ENCODE peak calls at places on chromosomes 13 and 19, in seven cellular contexts. F is caudate nucleus, K is SK-MEL-5, N is GDM1, P is choroid plexus epithelial cell, J is HCT116, H is NCI-H774. U is an unnamed sample.

GRCh38 chr13:40422588-40423235 is 243.7 kb downstream of the FOXO1 start:
- DNase-seq in J (no peak), F (no peak), N (no peak), H (no peak), P (no peak), K (no peak), U (no peak)

GRCh38 chr19:45632468-45633196 is 6.6 kb downstream of the EML2 start:
- DNase-seq in K (peak), P (peak), J (peak), F (no peak), N (no peak), H (peak), U (no peak)

GRCh38 chr13:39581177-39581576 is 21.8 kb downstream of the LHFPL6 start:
- DNase-seq in H (no peak), N (no peak), F (no peak), J (no peak), P (no peak), K (no peak), U (no peak)

GRCh38 chr13:65789815-65790214 is 1440.3 kb downstream of the PCDH9 start:
- DNase-seq in J (no peak), F (no peak), H (no peak), P (peak), N (no peak), K (peak), U (no peak)

GRCh38 chr13:74825170-74825948 is 656.6 kb downstream of the TBC1D4 start:
- DNase-seq in N (no peak), H (no peak), K (no peak), P (peak), F (no peak), J (no peak), U (no peak)

GRCh38 chr13:67225252-67226159 is 4.6 kb downstream of the PCDH9 start:
- DNase-seq in P (no peak), F (no peak), K (no peak), J (no peak), H (no peak), N (no peak), U (no peak)

GRCh38 chr19:18156841-18157464 is 4.0 kb downstream of the PIK3R2 start:
- DNase-seq in K (peak), P (peak), H (peak), J (peak), F (peak), N (no peak), U (peak)

GRCh38 chr19:15640904-15641597 is 354 bp downstream of the CYP4F3 start:
- DNase-seq in N (no peak), K (no peak), P (no peak), J (no peak), F (no peak), H (no peak), U (no peak)

GRCh38 chr19:54461201-54462071 is 2.1 kb downstream of the LENG9 start:
- DNase-seq in P (peak), K (no peak), F (no peak), N (no peak), H (no peak), J (no peak), U (no peak)

GRCh38 chr19:47762151-47762550 is 16.4 kb upstream of the SELENOW start:
- DNase-seq in F (no peak), N (no peak), K (no peak), H (no peak), P (no peak), J (no peak), U (no peak)

GRCh38 chr13:114112231-114112825 is 20.1 kb downstream of the RASA3 start:
- DNase-seq in N (no peak), J (no peak), K (no peak), P (no peak), F (no peak), H (no peak), U (no peak)

GRCh38 chr13:86922936-86923335 is 748.2 kb upstream of the SLITRK5 start:
- DNase-seq in P (peak), K (no peak), N (no peak), H (no peak), F (no peak), J (no peak), U (no peak)

GRCh38 chr13:19860884-19861655 is 2.4 kb downstream of the ZMYM5 start:
- DNase-seq in N (no peak), K (peak), H (no peak), P (peak), J (peak), F (no peak), U (peak)

GRCh38 chr19:5687360-5688198 is 2.5 kb upstream of the RPL36 start:
- DNase-seq in P (no peak), J (no peak), F (no peak), N (no peak), H (no peak), K (no peak), U (no peak)

GRCh38 chr19:14102756-14103155 is 12.2 kb upstream of the SAMD1 start:
- DNase-seq in P (no peak), N (no peak), J (no peak), H (no peak), F (no peak), K (no peak), U (no peak)

GRCh38 chr13:24911135-24911524 is 147.2 kb downstream of the RNF17 start:
- DNase-seq in F (no peak), K (peak), H (no peak), P (peak), J (no peak), N (peak), U (no peak)

GRCh38 chr19:10913716-10914340 is 14.6 kb downstream of the YIPF2 start:
- DNase-seq in K (no peak), J (no peak), F (no peak), H (no peak), P (no peak), N (no peak), U (no peak)

GRCh38 chr13:45361596-45362206 is 20.7 kb upstream of the TPT1 start:
- DNase-seq in F (no peak), K (no peak), H (no peak), N (no peak), J (peak), P (no peak), U (no peak)

GRCh38 chr13:29541400-29541799 is 54.1 kb downstream of the SLC7A1 start:
- DNase-seq in J (no peak), H (no peak), K (no peak), N (no peak), F (no peak), P (no peak), U (no peak)

GRCh38 chr19:51131780-51132680 is 7.3 kb downstream of the SIGLEC9 start:
- DNase-seq in J (peak), F (no peak), H (no peak), N (peak), P (peak), K (peak), U (peak)

GRCh38 chr19:19405919-19406877 is 723 bp downstream of the GATAD2A start:
- DNase-seq in P (peak), H (no peak), K (peak), J (no peak), N (peak), F (no peak), U (peak)

GRCh38 chr13:92994056-92994455 is 232.6 kb upstream of the GPC6 start:
- DNase-seq in N (no peak), P (peak), H (no peak), K (no peak), J (no peak), F (no peak), U (no peak)

GRCh38 chr19:27671876-27672275 is 1541.1 kb downstream of the UQCRFS1 start:
- DNase-seq in N (no peak), P (no peak), H (no peak), K (no peak), J (no peak), F (no peak), U (no peak)

GRCh38 chr19:14718522-14719113 is 28.8 kb downstream of the ZNF333 start:
- DNase-seq in J (no peak), P (peak), H (no peak), K (no peak), N (no peak), F (no peak), U (no peak)

GRCh38 chr13:66657165-66657895 is 572.8 kb downstream of the PCDH9 start:
- DNase-seq in K (peak), H (peak), J (peak), N (no peak), F (no peak), P (peak), U (peak)

GRCh38 chr19:52566588-52566987 is 3.5 kb upstream of the ZNF701 start:
- DNase-seq in J (no peak), F (no peak), N (no peak), H (no peak), K (no peak), P (peak), U (no peak)

GRCh38 chr19:30877591-30878230 is 471.5 kb downstream of the TSHZ3 start:
- DNase-seq in N (no peak), J (no peak), K (no peak), H (no peak), P (no peak), F (no peak), U (no peak)

GRCh38 chr13:30142502-30143211 is 164.7 kb downstream of the KATNAL1 start:
- DNase-seq in K (peak), H (no peak), J (peak), F (no peak), P (peak), N (no peak), U (no peak)

GRCh38 chr13:23392313-23392712 is 41.2 kb downstream of the SACS start:
- DNase-seq in J (no peak), H (no peak), K (no peak), P (no peak), F (no peak), N (no peak), U (no peak)

GRCh38 chr13:101925731-101926130 is 473.3 kb downstream of the ITGBL1 start:
- DNase-seq in J (no peak), F (no peak), P (no peak), N (no peak), K (no peak), H (no peak), U (no peak)

GRCh38 chr19:6678690-6679109 is 8.7 kb upstream of the TNFSF14 start:
- DNase-seq in P (peak), J (no peak), F (no peak), N (no peak), K (no peak), H (no peak), U (no peak)

GRCh38 chr19:49157445-49158224 is at the start of gene TRPM4:
- DNase-seq in K (peak), P (peak), N (peak), F (peak), H (peak), J (peak), U (peak)

GRCh38 chr13:78241278-78241919 is 322.8 kb upstream of the EDNRB start:
- DNase-seq in J (no peak), H (peak), P (peak), N (peak), K (peak), F (no peak), U (peak)

GRCh38 chr19:31478241-31478640 is 129.0 kb upstream of the TSHZ3 start:
- DNase-seq in P (no peak), N (no peak), K (no peak), F (no peak), J (no peak), H (no peak), U (no peak)

GRCh38 chr13:79679334-79679733 is 198.4 kb downstream of the NDFIP2 start:
- DNase-seq in N (peak), F (no peak), J (peak), P (peak), H (no peak), K (peak), U (peak)

GRCh38 chr13:79483302-79483701 is 2.3 kb downstream of the NDFIP2 start:
- DNase-seq in H (no peak), P (peak), N (no peak), J (no peak), K (no peak), F (no peak), U (no peak)

GRCh38 chr19:3285647-3286176 is 61.3 kb downstream of the CELF5 start:
- DNase-seq in H (peak), F (no peak), J (no peak), P (no peak), K (no peak), N (no peak), U (no peak)

GRCh38 chr19:10987621-10988297 is 26.9 kb downstream of the SMARCA4 start:
- DNase-seq in P (no peak), F (no peak), J (no peak), K (no peak), H (no peak), N (no peak), U (no peak)